ENCODE peak calls at places on chromosome 11, in six cellular contexts. D is endodermal cell, Z is pancreas, V is SJSA1, E is ovary, P is HepG2. F is an unnamed sample.

GRCh38 chr11:63837027-63837688 is 1.8 kb upstream of the MARK2 start:
- DNase-seq in V (peak; percentile 81), Z (peak; percentile 87), E (peak; percentile 71), P (peak; percentile 77), D (peak; percentile 94), F (peak; percentile 73)

GRCh38 chr11:30488304-30488998 is 97.7 kb downstream of the MPPED2 start:
- DNase-seq in P (peak; percentile 93), E (no peak), Z (peak; percentile 68), V (peak; percentile 2), D (no peak), F (no peak)

GRCh38 chr11:8593935-8594909 is at the start of gene STK33:
- DNase-seq in Z (peak; percentile 72), V (no peak), P (peak; percentile 43), D (peak; percentile 91), E (peak; percentile 62), F (peak; percentile 89)

GRCh38 chr11:35641206-35641885 is 21.2 kb upstream of the TRIM44 start:
- DNase-seq in E (no peak), D (no peak), V (no peak), Z (no peak), P (no peak), F (no peak)

GRCh38 chr11:26187639-26188038 is 144.3 kb upstream of the ANO3 start:
- DNase-seq in D (no peak), V (no peak), P (peak; percentile 62), Z (no peak), E (no peak), F (no peak)

GRCh38 chr11:70859180-70859579 is 393.2 kb downstream of the SHANK2 start:
- DNase-seq in V (no peak), Z (no peak), P (no peak), E (no peak), D (no peak), F (no peak)

GRCh38 chr11:60498853-60499252 is 6.3 kb downstream of the MS4A12 start:
- DNase-seq in P (no peak), D (no peak), Z (no peak), V (no peak), E (no peak), F (no peak)

GRCh38 chr11:34749666-34750659 is 129.1 kb downstream of the EHF start:
- DNase-seq in D (no peak), V (no peak), P (no peak), Z (peak; percentile 37), E (no peak), F (peak; percentile 88)

GRCh38 chr11:130042093-130042591 is 27.6 kb upstream of the APLP2 start:
- DNase-seq in E (no peak), V (no peak), Z (no peak), D (no peak), P (peak; percentile 85), F (no peak)

GRCh38 chr11:32090774-32091370 is at the start of gene RCN1:
- DNase-seq in P (peak; percentile 13), V (peak; percentile 80), D (peak; percentile 95), Z (peak; percentile 55), E (peak; percentile 64), F (peak; percentile 85)

GRCh38 chr11:32088117-32088941 is 2.5 kb upstream of the RCN1 start:
- DNase-seq in Z (peak; percentile 60), E (peak; percentile 73), V (peak; percentile 88), D (no peak), P (no peak), F (no peak)

GRCh38 chr11:32087602-32088001 is 3.3 kb upstream of the RCN1 start:
- DNase-seq in D (no peak), V (peak; percentile 66), Z (no peak), E (no peak), P (no peak), F (no peak)

GRCh38 chr11:32094931-32095330 is 4.1 kb downstream of the RCN1 start:
- DNase-seq in Z (no peak), P (no peak), E (no peak), V (no peak), D (no peak), F (no peak)

GRCh38 chr11:32092581-32093170 is 1.8 kb downstream of the RCN1 start:
- DNase-seq in P (peak; percentile 59), Z (no peak), D (no peak), E (no peak), V (no peak), F (no peak)
- H3K4me1 ChIP-seq in P (peaks cover 28% of the 10 kb centered on the region), Z (no peaks in the 10 kb centered on the region), D (no peaks in the 10 kb centered on the region), E (peaks cover 16% of the 10 kb centered on the region), V (peaks cover 21% of the 10 kb centered on the region), F (peaks cover 29% of the 10 kb centered on the region)

GRCh38 chr11:66011239-66011784 is 496 bp upstream of the CST6 start:
- DNase-seq in E (no peak), D (peak; percentile 88), Z (peak; percentile 51), P (no peak), V (peak; percentile 36), F (peak; percentile 83)
- H3K4me1 ChIP-seq in E (no peaks in the 10 kb centered on the region), D (peaks cover 28% of the 10 kb centered on the region), Z (no peaks in the 10 kb centered on the region), P (peaks cover 14% of the 10 kb centered on the region), V (peaks cover 36% of the 10 kb centered on the region), F (peaks cover 9% of the 10 kb centered on the region)

DNA sequence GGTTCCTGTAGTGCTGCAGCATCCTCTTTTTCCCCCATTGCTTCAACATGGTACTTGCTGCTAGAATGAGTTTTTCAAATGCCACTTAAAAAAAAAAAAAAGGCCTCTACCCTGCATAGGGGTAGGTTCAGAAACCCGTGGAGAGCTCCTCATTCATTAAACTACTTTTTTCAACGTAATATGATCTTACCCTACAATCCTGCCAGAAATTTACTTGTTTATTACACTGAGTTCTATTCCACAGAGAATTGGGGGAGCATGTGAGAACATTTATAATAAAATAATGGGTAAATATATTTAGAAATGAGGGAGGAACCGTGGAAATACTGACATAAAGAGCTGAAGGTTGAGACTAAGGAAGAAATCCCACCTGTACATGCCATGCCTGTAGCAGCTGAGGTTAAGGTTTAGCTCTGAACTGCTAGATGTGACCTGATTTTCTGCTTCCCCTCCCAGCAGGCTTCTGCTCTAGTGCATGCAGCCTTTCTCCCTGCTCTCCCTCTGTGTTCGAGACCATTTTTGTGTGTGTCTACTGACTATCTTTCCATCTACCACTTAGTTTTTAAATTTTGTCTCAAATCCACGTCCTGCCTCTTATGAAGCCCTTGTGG is 225.7 kb downstream of the DDX10 start:
- DNase-seq in V (no peak), Z (no peak), D (no peak), P (no peak), E (no peak), F (no peak)
- H3K4me1 ChIP-seq in V (peaks cover 34% of the 10 kb centered on the region), Z (no peaks in the 10 kb centered on the region), D (peaks cover 8% of the 10 kb centered on the region), P (no peaks in the 10 kb centered on the region), E (peaks cover 2% of the 10 kb centered on the region), F (no peaks in the 10 kb centered on the region)

DNA sequence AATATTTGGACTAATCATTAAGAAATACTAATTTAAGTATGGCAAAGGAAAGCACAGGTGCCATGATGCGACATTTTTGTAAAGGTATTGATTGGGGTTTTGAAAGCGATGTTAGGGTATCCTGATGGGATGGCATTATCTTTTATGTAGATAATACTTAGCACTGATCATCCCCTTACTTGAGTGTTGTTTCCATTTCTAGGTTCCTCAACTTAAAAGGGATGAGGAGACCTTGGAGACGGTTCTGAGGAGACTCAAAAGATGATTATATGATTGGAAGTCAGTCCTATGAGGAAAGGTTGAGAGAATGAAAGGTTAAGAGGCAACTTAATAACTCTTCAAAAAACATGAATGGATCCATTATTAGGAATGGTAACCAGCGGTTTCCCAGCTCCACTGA is 11.1 kb downstream of the KMT2A start:
- DNase-seq in P (no peak), V (no peak), E (no peak), D (no peak), Z (no peak), F (no peak)
- H3K4me1 ChIP-seq in P (peaks cover 16% of the 10 kb centered on the region), V (no peaks in the 10 kb centered on the region), E (no peaks in the 10 kb centered on the region), D (peaks cover 1% of the 10 kb centered on the region), Z (peaks cover 13% of the 10 kb centered on the region), F (peaks cover 28% of the 10 kb centered on the region)

GRCh38 chr11:12430351-12430750 is 53.0 kb downstream of the PARVA start:
- DNase-seq in Z (no peak), E (no peak), V (no peak), D (no peak), P (no peak), F (no peak)
- H3K4me1 ChIP-seq in Z (peaks cover 14% of the 10 kb centered on the region), E (peaks cover 31% of the 10 kb centered on the region), V (peaks cover 51% of the 10 kb centered on the region), D (no peaks in the 10 kb centered on the region), P (peaks cover 35% of the 10 kb centered on the region), F (peaks cover 36% of the 10 kb centered on the region)

GRCh38 chr11:6602096-6602940 is 1.1 kb downstream of the RRP8 start:
- DNase-seq in Z (no peak), P (no peak), D (peak; percentile 33), E (peak; percentile 5), V (no peak), F (no peak)

GRCh38 chr11:6599884-6600390 is 3.5 kb downstream of the RRP8 start:
- DNase-seq in E (no peak), V (no peak), Z (no peak), P (no peak), D (peak; percentile 20), F (peak; percentile 37)

GRCh38 chr11:6603287-6604080 is at the start of the genes ILK and RRP8:
- DNase-seq in Z (peak; percentile 91), P (peak; percentile 79), E (peak; percentile 88), D (peak; percentile 97), V (peak; percentile 64), F (peak; percentile 96)

GRCh38 chr11:6599449-6599848 is 4.0 kb downstream of the RRP8 start:
- DNase-seq in D (peak; percentile 5), V (no peak), P (no peak), E (no peak), Z (no peak), F (no peak)

GRCh38 chr11:6601041-6601461 is 2.4 kb downstream of the RRP8 start:
- DNase-seq in D (peak; percentile 26), V (no peak), E (no peak), Z (no peak), P (no peak), F (peak; percentile 48)
- H3K4me1 ChIP-seq in D (no peaks in the 10 kb centered on the region), V (peaks cover 6% of the 10 kb centered on the region), E (peaks cover 12% of the 10 kb centered on the region), Z (peaks cover 8% of the 10 kb centered on the region), P (peaks cover 56% of the 10 kb centered on the region), F (peaks cover 28% of the 10 kb centered on the region)

DNA sequence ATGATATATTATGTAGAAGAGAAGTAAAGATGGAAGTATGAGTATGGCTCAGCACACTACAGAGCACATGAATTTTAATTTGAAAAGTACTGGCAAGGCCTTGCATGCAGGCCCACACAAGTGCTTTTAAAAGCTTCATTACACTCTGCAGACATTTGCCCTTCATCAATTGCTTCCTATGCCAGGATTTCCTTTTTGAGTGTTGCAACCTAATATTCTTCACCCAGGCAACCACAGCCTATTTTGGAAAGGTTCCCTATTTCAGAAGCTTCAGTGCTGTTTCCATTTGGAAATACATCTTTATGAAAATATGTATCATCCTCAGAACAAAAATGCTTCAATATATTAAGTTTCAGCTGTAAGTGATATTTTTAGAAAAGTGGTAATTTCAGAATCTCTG is 81.2 kb downstream of the LARGE2 start:
- DNase-seq in P (no peak), E (no peak), Z (no peak), V (no peak), D (no peak), F (no peak)
- H3K4me1 ChIP-seq in P (no peaks in the 10 kb centered on the region), E (no peaks in the 10 kb centered on the region), Z (no peaks in the 10 kb centered on the region), V (peaks cover 17% of the 10 kb centered on the region), D (peaks cover 5% of the 10 kb centered on the region), F (peaks cover 8% of the 10 kb centered on the region)

F was measured in upper lobe of right lung.